ENCODE peak calls at places on chromosome 6, in seven cellular contexts. C is naive thymus-derived CD4-positive, alpha-beta T cell; H is Daoy; S is psoas muscle; D is cardiac fibroblast; N is stimulated activated CD4-positive, alpha-beta T cell treated with anti-CD3 and anti-CD28 coated beads, Interleukin-15, amount 100 ng/mL, for 48 hours; T is NCI-H1105. R is an unnamed sample.

GRCh38 chr6:122408697-122409458 is 9.4 kb downstream of the HSF2 start:
- DNase-seq in C (peak; percentile 78), N (no peak), S (no peak), T (no peak), H (no peak), D (no peak), R (no peak)

GRCh38 chr6:39755231-39755630 is 30.0 kb upstream of the KIF6 start:
- DNase-seq in D (peak; percentile 60), S (no peak), T (no peak), H (peak; percentile 45), N (no peak), C (no peak), R (peak; percentile 38)

GRCh38 chr6:79167931-79168694 is 66.4 kb downstream of the HMGN3 start:
- DNase-seq in N (no peak), D (peak; percentile 15), T (no peak), H (peak; percentile 38), S (no peak), C (no peak), R (peak; percentile 66)

GRCh38 chr6:140203611-140204553 is 829.4 kb upstream of the CITED2 start:
- DNase-seq in D (peak; percentile 70), C (no peak), S (no peak), H (no peak), T (peak; percentile 37), N (no peak), R (peak; percentile 84)

GRCh38 chr6:68880050-68880449 is 245.0 kb downstream of the ADGRB3 start:
- DNase-seq in T (no peak), H (no peak), D (no peak), C (no peak), N (no peak), S (no peak), R (no peak)

GRCh38 chr6:92779758-92780157 is 639.6 kb downstream of the EPHA7 start:
- DNase-seq in C (no peak), D (peak; percentile 61), S (no peak), H (peak; percentile 1), N (no peak), T (peak; percentile 92), R (peak; percentile 59)

GRCh38 chr6:44373787-44374186 is 13.7 kb upstream of the CDC5L start:
- DNase-seq in N (no peak), H (peak; percentile 21), S (no peak), C (no peak), T (no peak), D (no peak), R (peak; percentile 8)

GRCh38 chr6:163262080-163262479 is 152.4 kb upstream of the QKI start:
- DNase-seq in C (no peak), H (no peak), S (no peak), T (no peak), D (no peak), N (no peak), R (no peak)

GRCh38 chr6:29631860-29632731 is 887 bp downstream of the GABBR1 start:
- DNase-seq in S (peak; percentile 71), H (peak; percentile 78), T (peak; percentile 59), C (peak; percentile 60), N (peak; percentile 22), D (peak; percentile 78), R (peak; percentile 48)

GRCh38 chr6:79077680-79078056 is 386 bp downstream of the PHIP start:
- DNase-seq in C (no peak), D (no peak), H (no peak), N (peak; percentile 31), T (no peak), S (no peak), R (no peak)

GRCh38 chr6:36958775-36959554 is 4.4 kb downstream of the PI16 start:
- DNase-seq in C (no peak), H (no peak), S (no peak), N (no peak), T (no peak), D (no peak), R (no peak)

GRCh38 chr6:12584631-12585405 is 131.7 kb upstream of the PHACTR1 start:
- DNase-seq in T (no peak), C (no peak), H (no peak), D (peak; percentile 64), S (no peak), N (no peak), R (no peak)

GRCh38 chr6:163398104-163398503 is 16.4 kb upstream of the QKI start:
- DNase-seq in T (no peak), D (no peak), N (no peak), S (no peak), C (no peak), H (no peak), R (no peak)

GRCh38 chr6:109170333-109170732 is 75.0 kb downstream of the CEP57L1 start:
- DNase-seq in T (no peak), N (no peak), C (no peak), S (no peak), D (no peak), H (no peak), R (peak; percentile 52)

GRCh38 chr6:77626431-77626830 is 26.4 kb upstream of the MEI4 start:
- DNase-seq in D (no peak), N (no peak), S (no peak), H (no peak), T (no peak), C (no peak), R (peak; percentile 18)

GRCh38 chr6:13924949-13925881 is at the start of gene RNF182:
- DNase-seq in D (no peak), S (no peak), C (peak; percentile 1), H (no peak), N (peak; percentile 36), T (peak; percentile 43), R (no peak)

GRCh38 chr6:111713811-111714210 is 108.1 kb upstream of the TRAF3IP2 start:
- DNase-seq in T (no peak), N (no peak), D (no peak), C (no peak), S (no peak), H (no peak), R (no peak)

GRCh38 chr6:137297887-137298286 is 78.7 kb upstream of the IFNGR1 start:
- DNase-seq in S (no peak), N (no peak), C (no peak), D (peak; percentile 14), T (no peak), H (peak; percentile 76), R (peak; percentile 34)

R was measured in iris pigment epithelial cell.